ENCODE peak calls at places on chromosomes 4 and X, in seven cellular contexts. P is sigmoid colon, E is upper lobe of left lung, H is K562, A is transverse colon, I is breast epithelium, O is H1. K is an unnamed sample.
A peak's percentile ranks its signal among the peaks of the same experiment; 100 is the strongest.

GRCh38 chr4:77193511-77194236 is 36.7 kb downstream of the CCNG2 start:
- DNase-seq in P (peak; percentile 66), I (peak; percentile 27), E (peak; percentile 82), O (no peak), A (peak; percentile 75), H (peak; percentile 64), K (no peak)

GRCh38 chr4:28822163-28822562 is 1898.0 kb upstream of the PCDH7 start:
- DNase-seq in P (no peak), A (no peak), O (no peak), I (no peak), E (no peak), H (no peak), K (no peak)

GRCh38 chrX:153580700-153581386 is 18.1 kb downstream of the CCNQ start:
- DNase-seq in P (no peak), E (no peak), A (no peak), H (peak; percentile 64), I (no peak), O (no peak), K (peak; percentile 1)

GRCh38 chrX:123732679-123733363 is at the start of gene THOC2:
- DNase-seq in E (peak; percentile 85), H (peak; percentile 76), I (peak; percentile 78), A (peak; percentile 87), P (peak; percentile 92), O (peak; percentile 17), K (peak; percentile 85)

GRCh38 chr4:149964001-149964400 is 114.2 kb upstream of the DCLK2 start:
- DNase-seq in O (no peak), A (no peak), P (no peak), I (no peak), E (no peak), H (no peak), K (no peak)

GRCh38 chrX:130770615-130771014 is 132.4 kb downstream of the ENOX2 start:
- DNase-seq in P (no peak), I (no peak), A (no peak), O (no peak), E (no peak), H (no peak), K (peak; percentile 61)

GRCh38 chr4:3573131-3573530 is 40.9 kb upstream of the LRPAP1 start:
- DNase-seq in P (peak; percentile 40), E (no peak), A (no peak), H (no peak), I (no peak), O (no peak), K (no peak)

GRCh38 chr4:106080376-106080775 is 185.1 kb downstream of the NPNT start:
- DNase-seq in I (no peak), A (no peak), P (no peak), O (no peak), H (no peak), E (no peak), K (no peak)

GRCh38 chrX:10156199-10157031 is at the start of gene CLCN4:
- DNase-seq in O (no peak), P (peak; percentile 65), H (no peak), E (peak; percentile 80), I (peak; percentile 37), A (peak; percentile 52), K (peak; percentile 46)

GRCh38 chrX:18985186-18985435 is 1.2 kb upstream of the PHKA2 start:
- DNase-seq in H (no peak), P (no peak), O (no peak), A (no peak), I (no peak), E (no peak), K (no peak)

GRCh38 chr4:177161781-177162180 is 147.9 kb upstream of the NEIL3 start:
- DNase-seq in P (no peak), E (no peak), H (no peak), I (no peak), O (no peak), A (no peak), K (no peak)

GRCh38 chr4:118821590-118822293 is 14.2 kb downstream of the SEC24D start:
- DNase-seq in I (no peak), P (no peak), E (no peak), A (no peak), O (no peak), H (no peak), K (no peak)

GRCh38 chr4:151489462-151490203 is 80.7 kb downstream of the FHIP1A start:
- DNase-seq in E (peak; percentile 63), H (no peak), I (no peak), A (no peak), O (peak; percentile 76), P (no peak), K (no peak)

GRCh38 chr4:38935391-38936073 is 67.9 kb downstream of the FAM114A1 start:
- DNase-seq in O (no peak), H (no peak), P (no peak), E (no peak), A (no peak), I (no peak), K (no peak)

GRCh38 chr4:168920438-168921081 is 89.5 kb downstream of the CBR4 start:
- DNase-seq in O (no peak), P (no peak), A (no peak), I (no peak), E (no peak), H (no peak), K (no peak)

GRCh38 chr4:138242076-138242829 is at the start of gene SLC7A11:
- DNase-seq in P (no peak), E (peak; percentile 88), O (peak; percentile 73), A (peak; percentile 83), H (peak; percentile 76), I (peak; percentile 57), K (peak; percentile 96)

GRCh38 chrX:3175659-3176438 is 134.6 kb downstream of the ARSF start:
- DNase-seq in H (no peak), I (no peak), E (no peak), P (no peak), O (no peak), A (no peak), K (no peak)

GRCh38 chrX:150508461-150509367 is 59.7 kb upstream of the MTM1 start:
- DNase-seq in P (peak; percentile 87), H (no peak), A (peak; percentile 19), E (peak; percentile 47), I (peak; percentile 23), O (no peak), K (peak; percentile 61)

GRCh38 chr4:87521757-87522374 is 7.3 kb downstream of the SPARCL1 start:
- DNase-seq in P (no peak), E (no peak), O (no peak), H (no peak), I (no peak), A (no peak), K (no peak)

GRCh38 chrX:1657367-1658082 is 42.7 kb downstream of the ASMT start:
- DNase-seq in O (no peak), I (no peak), A (peak; percentile 17), H (no peak), P (no peak), E (peak; percentile 25), K (peak; percentile 77)

GRCh38 chr4:122772311-122772710 is 39.8 kb downstream of the BBS12 start:
- DNase-seq in O (no peak), P (no peak), E (no peak), H (no peak), I (no peak), A (no peak), K (no peak)

GRCh38 chrX:47160781-47161180 is 15.8 kb downstream of the RBM10 start:
- DNase-seq in I (no peak), E (no peak), H (no peak), A (no peak), O (no peak), P (peak; percentile 30), K (no peak)

GRCh38 chr4:2958446-2958845 is 4.8 kb downstream of the NOP14 start:
- DNase-seq in E (no peak), P (no peak), O (no peak), H (no peak), A (no peak), I (no peak), K (peak; percentile 64)

GRCh38 chr4:107468812-107469211 is 251.2 kb downstream of the PAPSS1 start:
- DNase-seq in I (no peak), P (no peak), E (peak; percentile 40), O (no peak), A (no peak), H (no peak), K (no peak)

GRCh38 chr4:99028187-99028586 is 32.7 kb downstream of the METAP1 start:
- DNase-seq in P (no peak), I (no peak), H (no peak), O (no peak), A (no peak), E (no peak), K (no peak)

GRCh38 chr4:31023724-31024123 is 303.6 kb downstream of the PCDH7 start:
- DNase-seq in O (no peak), A (no peak), E (no peak), H (no peak), I (no peak), P (no peak), K (no peak)
- H3K9me3 ChIP-seq in O (no peaks in the 10 kb centered on the region), A (no peaks in the 10 kb centered on the region), E (no peaks in the 10 kb centered on the region), H (no peaks in the 10 kb centered on the region), I (no peaks in the 10 kb centered on the region), P (no peaks in the 10 kb centered on the region), K (no peaks in the 10 kb centered on the region)

GRCh38 chr4:8385106-8385505 is 55.4 kb downstream of the ACOX3 start:
- DNase-seq in A (no peak), O (no peak), E (no peak), P (no peak), I (no peak), H (peak; percentile 20), K (no peak)
- TF ChIP-seq POLR2A in A (no peak), O (no peak), E (no peak), P (no peak), I (no peak), H (no peak), K (no peak)

DNA sequence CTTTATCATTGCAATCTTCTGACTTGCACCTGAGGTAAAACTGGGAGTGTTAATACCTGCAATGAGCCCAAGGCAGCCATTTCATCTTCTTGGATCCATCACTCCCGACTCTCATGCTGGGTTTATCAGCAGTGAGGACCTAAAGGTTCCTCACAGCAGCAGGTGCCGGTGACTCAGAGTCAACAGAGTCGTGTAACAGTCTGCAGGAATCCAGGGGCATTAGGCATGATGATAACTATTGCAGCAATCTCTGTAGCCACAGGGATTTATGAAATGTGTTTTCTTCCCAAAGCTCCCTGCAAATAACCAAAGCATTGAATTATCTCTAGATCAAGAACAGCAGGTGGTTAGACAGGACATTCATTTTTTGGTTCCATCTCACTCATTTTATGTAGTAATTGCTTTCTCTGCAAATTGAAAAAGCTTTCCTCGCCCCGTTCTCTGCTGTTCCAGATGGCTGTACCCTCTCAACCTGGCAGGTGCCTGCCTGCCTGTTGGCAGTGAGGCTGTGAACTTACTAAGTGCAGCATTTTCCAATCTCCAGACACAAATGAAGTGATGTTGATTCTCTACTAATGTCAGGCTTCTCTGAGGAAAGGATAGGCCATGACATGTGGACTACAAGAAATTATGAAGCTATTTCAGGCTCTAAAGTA is 48.1 kb upstream of the TSPAN7 start:
- DNase-seq in O (no peak), E (no peak), P (no peak), A (no peak), I (no peak), H (no peak), K (no peak)
- TF ChIP-seq POLR2AphosphoS5 in O (no peak), E (no peak), P (no peak), A (no peak), I (no peak), H (no peak), K (no peak)

DNA sequence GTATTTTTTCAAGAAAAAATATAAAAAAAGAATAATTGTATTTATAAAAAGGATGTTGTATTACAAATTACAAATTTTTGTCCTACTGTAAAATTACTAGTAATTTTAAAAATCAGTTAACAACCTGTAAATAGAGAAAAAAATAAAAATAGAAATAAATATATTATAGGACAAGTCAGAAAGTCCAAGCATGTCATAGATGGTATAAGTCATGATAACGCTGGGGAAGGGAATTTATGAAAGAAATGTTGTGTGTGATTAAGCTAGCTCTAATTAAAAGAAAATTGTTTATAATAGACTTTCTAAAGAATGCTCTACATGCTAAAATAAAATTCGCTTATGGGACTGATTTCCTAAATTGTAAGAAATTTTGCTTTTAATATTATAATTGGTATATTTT is 2329.9 kb downstream of the ARAP2 start:
- DNase-seq in O (no peak), A (no peak), H (no peak), P (no peak), E (no peak), I (no peak), K (no peak)
- H3K9me3 ChIP-seq in O (peaks cover 40% of the 10 kb centered on the region), A (no peaks in the 10 kb centered on the region), H (no peaks in the 10 kb centered on the region), P (no peaks in the 10 kb centered on the region), E (no peaks in the 10 kb centered on the region), I (no peaks in the 10 kb centered on the region), K (no peaks in the 10 kb centered on the region)